ENCODE peak calls at places on chromosomes 13 and 19, in four cellular contexts. B is tibial artery, I is caudate nucleus, U is AG10803. D is an unnamed sample.

GRCh38 chr13:21338651-21339278 is 120.3 kb downstream of the ZDHHC20 start:
- DNase-seq in I (no peak), U (no peak), B (no peak), D (no peak)

GRCh38 chr13:85665286-85665685 is 133.9 kb downstream of the SLITRK6 start:
- DNase-seq in U (no peak), I (no peak), B (no peak), D (no peak)

GRCh38 chr13:43786766-43787517 is at the start of gene ENOX1:
- DNase-seq in B (peak; percentile 70), I (peak; percentile 79), U (peak; percentile 71), D (peak; percentile 65)

GRCh38 chr19:38663957-38664502 is 16.6 kb downstream of the ACTN4 start:
- DNase-seq in B (peak; percentile 91), U (no peak), I (no peak), D (no peak)

GRCh38 chr13:40168425-40169155 is 497.9 kb downstream of the FOXO1 start:
- DNase-seq in I (no peak), B (no peak), U (no peak), D (no peak)

GRCh38 chr19:55113570-55114039 is 3.8 kb downstream of the PPP1R12C start:
- DNase-seq in I (peak; percentile 57), B (peak; percentile 97), U (peak; percentile 92), D (peak; percentile 90)

GRCh38 chr13:73677041-73677589 is 457.1 kb downstream of the KLF12 start:
- DNase-seq in B (no peak), U (peak; percentile 43), I (no peak), D (no peak)

GRCh38 chr13:110109910-110110309 is 197.0 kb downstream of the COL4A1 start:
- DNase-seq in B (peak; percentile 92), I (no peak), U (peak; percentile 93), D (no peak)

GRCh38 chr19:45470147-45471081 is 2.6 kb downstream of the FOSB start:
- DNase-seq in B (peak; percentile 78), I (no peak), U (peak; percentile 62), D (no peak)

GRCh38 chr19:28495046-28495445 is 717.9 kb downstream of the UQCRFS1 start:
- DNase-seq in B (no peak), I (no peak), U (no peak), D (no peak)

GRCh38 chr13:76296751-76297150 is 589.5 kb downstream of the KCTD12 start:
- DNase-seq in I (no peak), U (no peak), B (no peak), D (no peak)

GRCh38 chr13:44854264-44855060 is 134.8 kb downstream of the NUFIP1 start:
- DNase-seq in I (no peak), U (no peak), B (peak; percentile 77), D (no peak)

GRCh38 chr13:91232716-91233115 is 114.8 kb upstream of the MIR17HG start:
- DNase-seq in I (no peak), B (no peak), U (no peak), D (no peak)

GRCh38 chr19:45985321-45985720 is 9.9 kb upstream of the CCDC61 start:
- DNase-seq in B (no peak), U (no peak), I (no peak), D (no peak)

GRCh38 chr19:46609511-46610412 is 8.6 kb downstream of the CALM3 start:
- DNase-seq in I (no peak), U (no peak), B (peak; percentile 61), D (peak; percentile 44)

GRCh38 chr13:50208826-50209335 is 193.6 kb downstream of the KCNRG start:
- DNase-seq in U (peak; percentile 89), I (no peak), B (peak; percentile 69), D (peak; percentile 60)

GRCh38 chr19:47176627-47177090 is 46.0 kb downstream of the SAE1 start:
- DNase-seq in B (no peak), I (no peak), U (peak; percentile 95), D (no peak)

GRCh38 chr19:10812902-10813404 is 23.1 kb downstream of the TMED1 start:
- DNase-seq in I (no peak), B (peak; percentile 82), U (peak; percentile 95), D (no peak)

GRCh38 chr13:26465514-26465913 is 92.0 kb upstream of the WASF3 start:
- DNase-seq in I (no peak), U (no peak), B (no peak), D (no peak)

GRCh38 chr13:32031025-32031814 is at the start of gene FRY:
- DNase-seq in U (peak; percentile 46), B (peak; percentile 81), I (peak; percentile 41), D (peak; percentile 73)

GRCh38 chr13:37209621-37210020 is 104.2 kb upstream of the CSNK1A1L start:
- DNase-seq in I (no peak), U (peak; percentile 68), B (no peak), D (no peak)

GRCh38 chr19:38656171-38656981 is 8.9 kb downstream of the ACTN4 start:
- DNase-seq in U (peak; percentile 80), B (no peak), I (no peak), D (no peak)

GRCh38 chr19:45264781-45265317 is 13.8 kb downstream of the MARK4 start:
- DNase-seq in B (no peak), U (no peak), I (no peak), D (no peak)

GRCh38 chr13:107585466-107585865 is 629.9 kb downstream of the LIG4 start:
- DNase-seq in U (peak; percentile 27), B (no peak), I (no peak), D (no peak)

GRCh38 chr19:1009976-1010538 is 9.8 kb downstream of the GRIN3B start:
- DNase-seq in I (no peak), U (no peak), B (no peak), D (no peak)

GRCh38 chr19:42629191-42629590 is 34.5 kb upstream of the CEACAM8 start:
- DNase-seq in U (no peak), I (no peak), B (no peak), D (no peak)

GRCh38 chr13:112655898-112656297 is 33.9 kb upstream of the ATP11A start:
- DNase-seq in B (no peak), I (no peak), U (no peak), D (no peak)

GRCh38 chr13:113009743-113010509 is 40.9 kb downstream of the MCF2L start:
- DNase-seq in I (no peak), U (no peak), B (no peak), D (no peak)

GRCh38 chr13:27830010-27830409 is 37.7 kb downstream of the GSX1 start:
- DNase-seq in I (no peak), B (no peak), U (peak; percentile 24), D (no peak)

GRCh38 chr19:5392476-5392875 is 51.9 kb upstream of the PTPRS start:
- DNase-seq in I (no peak), U (no peak), B (no peak), D (no peak)

GRCh38 chr13:113900646-113901045 is 36.8 kb upstream of the GAS6 start:
- DNase-seq in I (no peak), U (no peak), B (no peak), D (no peak)

GRCh38 chr13:78258304-78258703 is 339.7 kb upstream of the EDNRB start:
- DNase-seq in U (no peak), I (no peak), B (no peak), D (no peak)

GRCh38 chr13:44879452-44880058 is 109.7 kb downstream of the NUFIP1 start:
- DNase-seq in B (no peak), I (no peak), U (peak; percentile 75), D (no peak)

D was measured in suprapubic skin.